ENCODE peak calls at places on chromosomes 6 and 20, in seven cellular contexts. U is HL-60, O is OCI-LY7, M is A549, A is fibroblast of lung, Z is fibroblast of pulmonary artery, G is IMR-90. D is an unnamed sample.

GRCh38 chr20:34390769-34391447 is 27.8 kb downstream of the ITCH start:
- DNase-seq in U (no peak), O (no peak), M (peak), A (peak), Z (peak), G (peak), D (peak)

GRCh38 chr6:16243055-16243454 is 4.7 kb downstream of the GMPR start:
- DNase-seq in U (no peak), O (no peak), M (no peak), A (peak), Z (peak), G (peak), D (peak)

GRCh38 chr6:146913842-146914562 is 290.2 kb upstream of the STXBP5 start:
- DNase-seq in U (peak), O (no peak), M (peak), A (peak), Z (peak), G (peak), D (peak)

GRCh38 chr6:158996863-158997262 is 3.1 kb downstream of the RSPH3 start:
- DNase-seq in U (peak), O (no peak), M (no peak), A (no peak), Z (peak), G (no peak), D (no peak)

GRCh38 chr20:45405566-45406259 is 2.4 kb upstream of the DBNDD2 start:
- DNase-seq in U (no peak), O (no peak), M (no peak), A (no peak), Z (no peak), G (no peak), D (no peak)

GRCh38 chr20:51361258-51361657 is 181.3 kb downstream of the NFATC2 start:
- DNase-seq in U (no peak), O (no peak), M (no peak), A (no peak), Z (no peak), G (no peak), D (no peak)

GRCh38 chr6:138804986-138805385 is 9.1 kb downstream of the ECT2L start:
- DNase-seq in U (no peak), O (no peak), M (no peak), A (peak), Z (no peak), G (peak), D (no peak)

GRCh38 chr20:13723015-13723414 is 61.7 kb downstream of the ESF1 start:
- DNase-seq in U (peak), O (no peak), M (no peak), A (peak), Z (no peak), G (no peak), D (no peak)

GRCh38 chr20:34190679-34191090 is 50.5 kb upstream of the ASIP start:
- DNase-seq in U (peak), O (peak), M (peak), A (peak), Z (peak), G (peak), D (peak)

GRCh38 chr6:30542915-30543314 is 13.4 kb downstream of the GNL1 start:
- DNase-seq in U (no peak), O (no peak), M (peak), A (peak), Z (peak), G (peak), D (no peak)

GRCh38 chr20:35891375-35891774 is 62.9 kb downstream of the SCAND1 start:
- DNase-seq in U (peak), O (no peak), M (no peak), A (peak), Z (peak), G (peak), D (no peak)

GRCh38 chr20:11847827-11848226 is 69.9 kb upstream of the BTBD3 start:
- DNase-seq in U (no peak), O (no peak), M (no peak), A (no peak), Z (no peak), G (no peak), D (no peak)

GRCh38 chr6:122726649-122727048 is 52.9 kb upstream of the FABP7 start:
- DNase-seq in U (peak), O (no peak), M (no peak), A (peak), Z (peak), G (peak), D (peak)

GRCh38 chr6:165049362-165049761 is 260.0 kb downstream of the C6orf118 start:
- DNase-seq in U (peak), O (peak), M (no peak), A (no peak), Z (peak), G (no peak), D (no peak)

GRCh38 chr6:189676-190075 is 102.6 kb upstream of the DUSP22 start:
- DNase-seq in U (no peak), O (no peak), M (no peak), A (no peak), Z (no peak), G (no peak), D (no peak)

GRCh38 chr20:22475662-22476061 is 108.7 kb downstream of the FOXA2 start:
- DNase-seq in U (no peak), O (no peak), M (no peak), A (no peak), Z (no peak), G (no peak), D (no peak)

GRCh38 chr6:23633986-23634385 is 492.0 kb upstream of the NRSN1 start:
- DNase-seq in U (no peak), O (no peak), M (no peak), A (no peak), Z (no peak), G (no peak), D (no peak)

GRCh38 chr20:63452341-63453028 is 20.0 kb downstream of the KCNQ2 start:
- DNase-seq in U (no peak), O (no peak), M (no peak), A (no peak), Z (no peak), G (no peak), D (no peak)

GRCh38 chr6:16723833-16724232 is 37.4 kb downstream of the ATXN1 start:
- DNase-seq in U (no peak), O (no peak), M (no peak), A (peak), Z (peak), G (peak), D (peak)

GRCh38 chr20:51044796-51045195 is 21.9 kb upstream of the KCNG1 start:
- DNase-seq in U (no peak), O (no peak), M (no peak), A (no peak), Z (no peak), G (no peak), D (no peak)

GRCh38 chr20:36613974-36614373 is 8.4 kb downstream of the RAB5IF start:
- DNase-seq in U (no peak), O (no peak), M (no peak), A (no peak), Z (no peak), G (no peak), D (no peak)

GRCh38 chr6:24358219-24358821 is 461 bp upstream of the DCDC2 start:
- DNase-seq in U (no peak), O (no peak), M (no peak), A (no peak), Z (no peak), G (no peak), D (no peak)

GRCh38 chr20:10922941-10923340 is 249.1 kb upstream of the JAG1 start:
- DNase-seq in U (no peak), O (no peak), M (no peak), A (peak), Z (peak), G (peak), D (peak)

GRCh38 chr6:33742837-33743236 is 3.9 kb downstream of the IP6K3 start:
- DNase-seq in U (no peak), O (no peak), M (no peak), A (no peak), Z (no peak), G (no peak), D (no peak)
- H3K4me3 ChIP-seq in U (no peak), O (no peak), M (no peak), A (no peak), Z (no peak), G (no peak), D (no peak)

GRCh38 chr20:37897008-37897548 is 5.8 kb upstream of the VSTM2L start:
- DNase-seq in U (no peak), O (peak), M (no peak), A (no peak), Z (peak), G (no peak), D (peak)
- TF ChIP-seq CTCF in U (no peak), O (peak), M (no peak), A (peak), Z (peak), G (no peak), D (peak)

DNA sequence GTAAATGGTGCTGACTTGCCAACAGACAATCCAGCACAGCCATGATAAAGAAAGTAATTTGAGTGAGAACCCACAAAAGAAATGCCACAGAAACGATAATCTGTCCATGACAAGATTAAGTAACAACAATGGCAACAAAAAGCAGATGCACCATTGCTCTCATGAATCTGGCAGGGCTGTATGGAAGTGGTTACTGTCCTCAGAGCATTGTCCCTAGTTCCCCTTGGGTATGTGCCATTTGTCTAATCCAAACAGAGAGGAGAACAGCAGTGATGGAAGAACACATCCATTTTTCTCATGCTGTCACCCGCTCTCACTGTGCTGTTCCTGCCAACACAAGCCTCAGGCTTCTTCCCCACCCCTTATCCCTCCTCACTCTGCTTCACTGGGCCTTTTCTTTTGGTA is 65.8 kb downstream of the REV3L start:
- DNase-seq in U (no peak), O (no peak), M (no peak), A (peak), Z (peak), G (peak), D (peak)
- H3K4me3 ChIP-seq in U (no peak), O (no peak), M (no peak), A (no peak), Z (no peak), G (no peak), D (no peak)

DNA sequence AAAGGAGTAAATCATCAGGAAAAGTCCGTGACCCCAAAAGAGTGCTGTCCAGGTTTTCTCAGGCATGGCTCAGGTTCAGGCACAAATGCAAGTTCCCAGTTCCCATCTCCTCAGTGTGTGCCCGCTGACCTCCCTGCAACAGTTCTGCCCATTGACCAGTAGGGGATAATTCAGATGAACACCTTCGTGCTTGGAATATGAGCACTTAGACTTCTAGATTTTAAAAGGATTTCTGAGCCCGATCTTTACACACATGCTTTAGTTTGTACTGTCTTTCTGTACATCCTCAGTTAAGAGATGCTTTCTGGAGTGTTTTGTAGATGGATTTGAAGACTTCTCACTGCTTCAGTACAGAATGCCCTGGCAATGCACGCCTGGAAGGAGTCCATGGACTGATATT is 239.7 kb upstream of the PLCB4 start:
- DNase-seq in U (no peak), O (no peak), M (peak), A (no peak), Z (no peak), G (no peak), D (no peak)
- TF ChIP-seq CTCF in U (no peak), O (peak), M (peak), A (peak), Z (peak), G (no peak), D (peak)

GRCh38 chr6:101395345-101395744 is 1.8 kb downstream of the GRIK2 start:
- DNase-seq in U (no peak), O (no peak), M (no peak), A (no peak), Z (no peak), G (no peak), D (no peak)

GRCh38 chr6:101392561-101393230 is 812 bp upstream of the GRIK2 start:
- DNase-seq in U (no peak), O (no peak), M (no peak), A (no peak), Z (no peak), G (no peak), D (no peak)

GRCh38 chr6:101396552-101397173 is 3.2 kb downstream of the GRIK2 start:
- DNase-seq in U (peak), O (peak), M (no peak), A (peak), Z (peak), G (peak), D (peak)

GRCh38 chr6:101393291-101394251 is at the start of gene GRIK2:
- DNase-seq in U (no peak), O (no peak), M (peak), A (no peak), Z (peak), G (peak), D (peak)

GRCh38 chr6:101391772-101392560 is 1.5 kb upstream of the GRIK2 start:
- DNase-seq in U (no peak), O (no peak), M (no peak), A (no peak), Z (no peak), G (no peak), D (no peak)
- H3K4me3 ChIP-seq in U (no peak), O (no peak), M (no peak), A (no peak), Z (no peak), G (peak), D (no peak)

GRCh38 chr6:4172368-4172767 is 37.0 kb upstream of the ECI2 start:
- DNase-seq in U (no peak), O (no peak), M (no peak), A (no peak), Z (no peak), G (no peak), D (no peak)
- TF ChIP-seq CTCF in U (no peak), O (no peak), M (no peak), A (no peak), Z (no peak), G (no peak), D (no peak)

DNA sequence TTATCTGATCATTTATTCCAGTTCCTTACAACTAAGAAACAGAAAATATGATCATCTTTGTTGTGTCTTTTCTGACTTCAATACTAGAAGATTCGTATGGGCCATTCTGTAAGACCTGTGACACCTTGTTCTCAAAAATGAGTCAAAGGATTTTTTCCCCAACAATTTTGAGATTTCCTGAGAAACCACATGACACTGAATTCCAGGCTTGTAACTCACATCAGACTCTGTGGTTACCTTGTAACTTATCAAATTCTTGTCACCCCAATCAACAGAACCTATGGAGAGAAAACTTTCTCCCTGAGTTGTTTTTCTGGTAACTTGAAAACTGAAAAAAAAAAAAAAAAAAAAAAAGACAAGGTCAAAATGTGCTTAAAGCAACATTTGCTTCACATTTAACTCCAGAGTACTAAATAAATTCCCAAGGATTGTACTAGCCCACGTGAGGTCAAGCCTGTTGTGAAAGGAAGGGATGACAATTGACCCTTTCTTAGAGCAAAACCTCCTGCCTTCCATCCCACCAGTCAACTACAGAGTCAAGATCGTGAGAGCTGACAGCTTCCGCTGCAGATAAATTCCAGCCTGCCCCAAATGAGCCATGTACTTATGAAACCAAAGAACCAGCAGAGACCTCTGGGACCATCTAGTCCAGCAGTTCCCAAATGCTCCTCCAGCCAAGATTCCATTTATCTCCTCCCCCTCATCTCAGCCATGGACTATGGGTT is 140.3 kb downstream of the TBX18 start:
- DNase-seq in U (no peak), O (no peak), M (no peak), A (peak), Z (peak), G (peak), D (peak)
- H3K4me3 ChIP-seq in U (no peak), O (no peak), M (no peak), A (no peak), Z (no peak), G (no peak), D (no peak)

D was measured in astrocyte of the spinal cord.